ENCODE peak calls at places on chromosome 22, in eight cellular contexts. B is IMR-90, G is fibroblast of lung, M is PC-3, Q is astrocyte, L is GM23338, E is endothelial cell of umbilical vein, V is OCI-LY7. Y is an unnamed sample. For H3K36me3, the result is how much of the 10 kb centered on the place peaks cover.

GRCh38 chr22:20661473-20661872 is 112.4 kb upstream of the SERPIND1 start:
- DNase-seq in B (no peak), G (no peak), M (no peak), Q (no peak), L (no peak), E (no peak), V (no peak), Y (no peak)

GRCh38 chr22:36762687-36763260 is 13.1 kb downstream of the IFT27 start:
- DNase-seq in B (peak), G (peak), M (no peak), Q (no peak), L (no peak), E (no peak), V (no peak), Y (no peak)

GRCh38 chr22:26450453-26451185 is 21.6 kb downstream of the ASPHD2 start:
- DNase-seq in B (no peak), G (no peak), M (no peak), Q (no peak), L (no peak), E (no peak), V (no peak), Y (no peak)

GRCh38 chr22:50118129-50118528 is 28.3 kb downstream of the MOV10L1 start:
- DNase-seq in B (peak), G (no peak), M (no peak), Q (no peak), L (no peak), E (no peak), V (no peak), Y (no peak)

GRCh38 chr22:42908082-42908746 is 51.1 kb upstream of the ARFGAP3 start:
- DNase-seq in B (no peak), G (no peak), M (no peak), Q (no peak), L (no peak), E (no peak), V (no peak), Y (no peak)

GRCh38 chr22:39809772-39810557 is 83.6 kb downstream of the ENTHD1 start:
- DNase-seq in B (no peak), G (no peak), M (no peak), Q (no peak), L (no peak), E (no peak), V (no peak), Y (no peak)

GRCh38 chr22:27492566-27493201 is 308.9 kb downstream of the MN1 start:
- DNase-seq in B (no peak), G (no peak), M (no peak), Q (no peak), L (no peak), E (no peak), V (no peak), Y (no peak)

GRCh38 chr22:50040717-50041116 is 17.4 kb downstream of the TTLL8 start:
- DNase-seq in B (no peak), G (no peak), M (no peak), Q (no peak), L (no peak), E (no peak), V (no peak), Y (no peak)

GRCh38 chr22:34036936-34037335 is 116.7 kb upstream of the LARGE1 start:
- DNase-seq in B (no peak), G (no peak), M (no peak), Q (no peak), L (peak), E (no peak), V (peak), Y (no peak)

GRCh38 chr22:22943521-22944267 is 56.1 kb downstream of the IGLL5 start:
- DNase-seq in B (no peak), G (no peak), M (no peak), Q (no peak), L (peak), E (no peak), V (peak), Y (no peak)

GRCh38 chr22:46366327-46366731 is 30.8 kb downstream of the TRMU start:
- DNase-seq in B (no peak), G (no peak), M (no peak), Q (no peak), L (no peak), E (no peak), V (no peak), Y (no peak)

GRCh38 chr22:46365166-46365624 is 29.7 kb downstream of the TRMU start:
- DNase-seq in B (no peak), G (no peak), M (no peak), Q (no peak), L (no peak), E (no peak), V (no peak), Y (no peak)

GRCh38 chr22:46367707-46368191 is 32.2 kb downstream of the TRMU start:
- DNase-seq in B (peak), G (peak), M (peak), Q (peak), L (peak), E (peak), V (peak), Y (peak)

GRCh38 chr22:46368422-46368821 is 32.9 kb downstream of the TRMU start:
- DNase-seq in B (no peak), G (no peak), M (no peak), Q (no peak), L (no peak), E (no peak), V (no peak), Y (no peak)

DNA sequence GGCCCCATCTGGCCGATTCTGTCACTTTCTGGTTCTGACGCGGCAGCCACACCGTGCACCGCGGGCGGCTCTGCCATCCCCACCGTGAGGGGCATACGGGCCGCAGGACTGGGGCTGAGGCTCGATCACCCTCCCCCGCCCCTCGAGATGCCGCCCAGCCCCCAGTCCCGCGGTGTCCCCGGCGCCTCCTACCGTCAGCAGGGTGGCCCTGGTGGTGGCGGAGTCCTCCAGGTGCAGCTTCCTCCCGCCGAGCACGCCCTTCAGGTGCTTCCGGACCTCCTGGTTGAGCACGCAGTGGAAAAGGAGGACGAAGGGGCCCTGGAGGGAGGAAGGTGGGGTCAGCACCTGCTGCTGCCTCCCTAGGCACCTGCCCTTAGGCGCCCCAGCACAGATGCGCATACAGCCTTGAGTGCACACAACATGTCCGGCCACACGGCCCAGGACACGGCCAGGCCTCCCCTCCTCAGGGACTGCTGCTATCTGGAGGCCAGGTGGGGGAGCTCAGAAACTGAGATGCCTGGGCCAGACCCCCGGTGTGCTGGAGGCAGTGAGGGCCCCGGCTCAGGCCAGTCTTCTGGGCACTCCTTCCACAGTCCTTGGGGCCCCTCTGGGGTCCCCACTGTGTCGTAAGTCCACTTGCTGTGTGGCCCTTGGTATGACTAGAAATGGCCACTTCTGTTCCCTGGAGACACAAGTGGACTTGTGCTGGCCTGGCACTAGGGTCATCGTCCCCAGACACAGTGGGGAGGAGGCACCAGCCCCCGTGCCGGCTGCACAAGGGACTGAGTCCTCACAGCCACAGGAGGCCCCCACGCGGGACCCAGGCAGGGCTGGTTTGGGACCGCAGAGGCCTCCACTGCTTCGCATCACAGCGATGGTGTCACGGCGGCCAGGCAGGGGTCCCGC is 31.5 kb downstream of the TRMU start:
- DNase-seq in B (no peak), G (no peak), M (no peak), Q (no peak), L (no peak), E (no peak), V (peak), Y (no peak)
- TF ChIP-seq CTCF in B (no peak), G (no peak), M (no peak), Q (no peak), L (peak), E (no peak), V (no peak), Y (no peak)

DNA sequence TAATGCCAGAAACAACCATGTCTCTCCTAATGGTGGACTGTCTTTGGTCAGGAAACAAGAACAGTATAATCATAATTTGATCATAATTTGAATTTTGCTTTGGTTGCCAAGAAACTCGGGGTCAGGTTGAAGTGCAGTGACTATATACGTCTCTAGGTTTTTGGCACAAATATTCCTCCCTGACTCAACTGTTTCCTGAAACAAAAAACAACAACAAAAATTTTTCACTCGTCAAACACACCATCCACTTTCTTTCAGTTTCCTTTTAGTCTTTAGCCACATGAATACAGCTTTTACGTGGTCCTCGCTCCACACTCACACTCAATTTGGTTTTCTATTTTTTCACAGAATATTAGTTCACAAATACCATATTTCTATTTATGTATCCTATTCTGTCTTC is 5.4 kb upstream of the FBLN1 start:
- DNase-seq in B (peak), G (peak), M (no peak), Q (no peak), L (no peak), E (peak), V (no peak), Y (no peak)
- H2AFZ ChIP-seq in B (no peak), G (no peak), M (no peak), Q (no peak), L (no peak), E (peak), V (no peak), Y (no peak)

GRCh38 chr22:38491707-38492348 is 14.3 kb downstream of the DDX17 start:
- DNase-seq in B (peak), G (no peak), M (no peak), Q (no peak), L (no peak), E (no peak), V (no peak), Y (no peak)
- H3K36me3 ChIP-seq in B (half or more), G (under half), M (half or more), Q (half or more), L (half or more), E (under half), V (half or more), Y (half or more)

GRCh38 chr22:47630741-47631534 is 868.5 kb downstream of the TBC1D22A start:
- DNase-seq in B (no peak), G (no peak), M (no peak), Q (no peak), L (no peak), E (no peak), V (no peak), Y (no peak)
- TF ChIP-seq CTCF in B (no peak), G (no peak), M (no peak), Q (no peak), L (no peak), E (no peak), V (no peak), Y (no peak)

GRCh38 chr22:25061605-25062377 is 109.3 kb downstream of the KIAA1671 start:
- DNase-seq in B (no peak), G (no peak), M (no peak), Q (no peak), L (no peak), E (peak), V (no peak), Y (no peak)
- H2AFZ ChIP-seq in B (peak), G (no peak), M (no peak), Q (peak), L (no peak), E (no peak), V (no peak), Y (peak)

DNA sequence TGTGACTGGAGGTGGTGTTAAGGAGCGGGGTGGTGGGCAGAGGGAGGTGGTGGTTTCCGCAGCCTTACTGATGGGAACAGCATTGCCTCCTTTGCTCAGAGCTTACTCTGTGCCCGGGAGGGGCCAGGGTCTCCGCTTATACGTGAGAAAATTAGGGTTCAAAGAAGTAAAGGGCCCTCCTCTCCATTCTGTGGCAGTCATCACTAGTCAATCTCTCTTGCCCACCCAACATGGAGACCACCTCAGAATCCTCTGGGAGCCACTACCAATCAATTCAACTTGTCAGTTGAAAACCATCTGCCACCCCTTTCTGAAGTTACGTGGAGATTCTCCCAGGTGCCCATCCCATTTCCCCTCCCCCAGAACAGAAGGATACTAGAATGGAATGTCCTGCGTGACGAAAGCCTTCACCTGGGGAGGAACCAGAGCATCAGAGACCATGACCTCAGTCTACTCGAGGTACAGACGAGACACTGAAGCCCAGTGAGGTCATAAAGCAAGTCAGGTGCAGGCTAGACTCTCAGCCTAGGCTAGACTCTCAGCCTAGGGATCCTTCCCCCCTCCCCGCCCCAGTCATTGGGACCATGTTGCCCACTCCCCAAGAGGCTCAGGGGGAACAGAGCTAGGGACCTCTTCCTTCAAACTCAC is 2.0 kb downstream of the SELENOM start:
- DNase-seq in B (no peak), G (no peak), M (no peak), Q (no peak), L (no peak), E (no peak), V (no peak), Y (no peak)
- H3K36me3 ChIP-seq in B (under half), G (under half), M (under half), Q (under half), L (under half), E (under half), V (under half), Y (under half)

DNA sequence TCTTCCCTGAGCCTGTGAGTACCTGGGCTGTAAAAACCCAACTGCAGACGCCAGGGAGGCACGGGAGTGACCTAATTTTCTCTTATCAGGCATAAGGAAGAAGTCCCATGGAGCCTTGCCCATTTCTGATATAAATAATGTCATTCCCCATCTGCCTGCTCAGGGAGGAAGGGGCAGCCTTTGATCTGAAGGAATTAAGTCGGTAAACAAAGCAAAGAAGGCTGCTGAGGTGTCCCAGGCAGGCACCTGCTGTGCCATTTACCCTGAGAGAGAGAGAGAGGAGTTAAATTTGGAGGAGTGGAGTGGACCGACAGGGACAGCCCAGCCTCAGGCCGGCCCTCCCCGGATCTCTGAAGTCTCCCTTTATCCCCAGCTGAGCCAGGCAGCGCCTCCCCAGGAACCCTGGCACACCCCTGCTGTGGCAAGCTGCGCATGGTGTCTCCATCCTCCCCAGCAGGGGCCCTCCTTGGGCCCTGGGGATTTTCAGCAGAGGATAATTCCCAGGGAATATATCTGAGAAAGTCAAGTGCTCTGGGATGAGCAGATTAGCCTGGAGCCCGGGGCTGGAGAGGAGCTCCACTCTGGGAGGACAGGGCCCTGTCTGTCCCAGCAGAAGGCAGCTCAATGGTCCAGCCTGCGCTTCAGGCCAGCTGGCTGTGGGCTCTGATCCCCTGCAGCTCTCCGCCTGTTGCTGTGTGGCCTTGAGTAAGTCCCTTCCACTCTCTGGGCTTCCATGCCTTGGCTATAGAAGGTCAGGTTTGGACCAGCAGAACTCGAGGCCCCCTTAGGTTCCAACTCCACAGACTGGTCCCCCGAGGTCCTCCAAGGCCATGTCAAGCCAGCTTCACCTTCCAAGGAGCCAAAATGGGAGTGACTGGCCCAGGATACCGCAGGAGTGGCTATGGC is 17.5 kb upstream of the CABP7 start:
- DNase-seq in B (peak), G (no peak), M (peak), Q (no peak), L (no peak), E (no peak), V (peak), Y (no peak)
- TF ChIP-seq CTCF in B (peak), G (no peak), M (peak), Q (no peak), L (no peak), E (no peak), V (no peak), Y (peak)